ENCODE peak calls at places on chromosome 6, in five cellular contexts. E, V, C, T and Y are unnamed samples. For H3K4me1, the result is how much of the 10 kb centered on the place peaks cover.

GRCh38 chr6:119978274-119978889 is 628.8 kb upstream of the MAN1A1 start:
- DNase-seq in V (peak), C (peak), E (no peak), T (peak), Y (peak)

GRCh38 chr6:36245572-36246031 is 24.3 kb upstream of the PNPLA1 start:
- DNase-seq in E (no peak), C (peak), V (no peak), T (peak), Y (no peak)

GRCh38 chr6:36908758-36909157 is 23.0 kb downstream of the C6orf89 start:
- DNase-seq in C (no peak), E (no peak), T (no peak), V (no peak), Y (no peak)

GRCh38 chr6:168584251-168584650 is 143.3 kb downstream of the SMOC2 start:
- DNase-seq in C (no peak), V (no peak), E (no peak), T (no peak), Y (no peak)

GRCh38 chr6:112357801-112358200 is 10.7 kb downstream of the RFPL4B start:
- DNase-seq in E (no peak), V (peak), T (no peak), C (no peak), Y (peak)

GRCh38 chr6:131172237-131172636 is 37.0 kb downstream of the AKAP7 start:
- DNase-seq in V (peak), C (no peak), E (no peak), T (no peak), Y (peak)

GRCh38 chr6:43806041-43806757 is 36.2 kb downstream of the VEGFA start:
- DNase-seq in C (no peak), E (no peak), V (peak), T (no peak), Y (peak)

GRCh38 chr6:139905404-139906052 is 531.1 kb upstream of the CITED2 start:
- DNase-seq in E (no peak), T (no peak), V (no peak), C (no peak), Y (no peak)

GRCh38 chr6:51846531-51846930 is 240.9 kb downstream of the PKHD1 start:
- DNase-seq in C (no peak), V (no peak), E (no peak), T (peak), Y (no peak)

GRCh38 chr6:35757461-35758123 is 18.8 kb upstream of the CLPSL2 start:
- DNase-seq in T (no peak), E (peak), V (peak), C (peak), Y (peak)

GRCh38 chr6:130647221-130647620 is 180.0 kb upstream of the SMLR1 start:
- DNase-seq in T (no peak), V (no peak), C (no peak), E (no peak), Y (no peak)

GRCh38 chr6:132190097-132190814 is 211.0 kb downstream of the MOXD1 start:
- DNase-seq in C (no peak), T (no peak), E (peak), V (peak), Y (peak)

GRCh38 chr6:30041821-30042220 is 19.2 kb upstream of the POLR1H start:
- DNase-seq in C (no peak), V (no peak), T (no peak), E (no peak), Y (no peak)

GRCh38 chr6:141248056-141248799 is 884.5 kb upstream of the GJE1 start:
- DNase-seq in C (no peak), V (no peak), E (no peak), T (no peak), Y (no peak)

GRCh38 chr6:8436956-8437355 is 1.6 kb upstream of the SLC35B3 start:
- DNase-seq in V (no peak), C (no peak), E (no peak), T (no peak), Y (no peak)

GRCh38 chr6:131135244-131136020 is at the start of gene AKAP7:
- DNase-seq in C (peak), T (peak), V (peak), E (peak), Y (peak)

GRCh38 chr6:139977887-139978332 is 603.5 kb upstream of the CITED2 start:
- DNase-seq in E (no peak), V (peak), T (no peak), C (no peak), Y (peak)

GRCh38 chr6:165308926-165309731 is at the start of gene C6orf118:
- DNase-seq in T (peak), C (peak), E (no peak), V (peak), Y (peak)

GRCh38 chr6:3376888-3377535 is 79.8 kb downstream of the SLC22A23 start:
- DNase-seq in C (no peak), T (no peak), E (no peak), V (peak), Y (no peak)

GRCh38 chr6:136035378-136036070 is 184.0 kb downstream of the PDE7B start:
- DNase-seq in C (no peak), E (no peak), V (no peak), T (no peak), Y (peak)

GRCh38 chr6:90103056-90103793 is 193.4 kb downstream of the BACH2 start:
- DNase-seq in V (peak), C (no peak), E (no peak), T (no peak), Y (no peak)

GRCh38 chr6:104829183-104829958 is 30.3 kb downstream of the HACE1 start:
- DNase-seq in V (peak), T (no peak), C (no peak), E (no peak), Y (no peak)

GRCh38 chr6:44800171-44800671 is 412.7 kb downstream of the CDC5L start:
- DNase-seq in T (no peak), E (no peak), V (peak), C (peak), Y (peak)

GRCh38 chr6:11434565-11435326 is 102.8 kb upstream of the TMEM170B start:
- DNase-seq in C (no peak), E (no peak), V (peak), T (no peak), Y (peak)

GRCh38 chr6:75329703-75330102 is 45.1 kb upstream of the TMEM30A start:
- DNase-seq in T (no peak), C (no peak), V (no peak), E (no peak), Y (no peak)

GRCh38 chr6:16033214-16033613 is 95.7 kb upstream of the MYLIP start:
- DNase-seq in E (no peak), V (no peak), C (no peak), T (no peak), Y (no peak)

GRCh38 chr6:169782966-169783760 is 31.7 kb downstream of the ERMARD start:
- DNase-seq in T (no peak), E (no peak), C (no peak), V (no peak), Y (peak)

GRCh38 chr6:33592595-33593413 is 12.7 kb upstream of the BAK1 start:
- DNase-seq in E (no peak), T (no peak), V (no peak), C (peak), Y (no peak)

GRCh38 chr6:16278048-16278724 is 39.8 kb downstream of the GMPR start:
- DNase-seq in T (no peak), E (peak), V (peak), C (no peak), Y (no peak)

GRCh38 chr6:293185-294174 is 1.2 kb downstream of the DUSP22 start:
- DNase-seq in T (no peak), C (peak), E (no peak), V (peak), Y (peak)

GRCh38 chr6:107740496-107741190 is 83.5 kb downstream of the SCML4 start:
- DNase-seq in C (no peak), V (no peak), T (no peak), E (no peak), Y (peak)

GRCh38 chr6:37192669-37193068 is 22.7 kb downstream of the PIM1 start:
- DNase-seq in T (no peak), C (no peak), E (no peak), V (no peak), Y (no peak)

GRCh38 chr6:83592770-83593394 is 80.5 kb downstream of the PRSS35 start:
- DNase-seq in E (peak), V (peak), C (peak), T (peak), Y (peak)

GRCh38 chr6:169725270-169726048 is 1.2 kb upstream of the PHF10 start:
- DNase-seq in E (no peak), V (peak), C (peak), T (peak), Y (peak)

GRCh38 chr6:143698759-143699750 is 21.3 kb downstream of the PHACTR2 start:
- DNase-seq in V (no peak), E (no peak), T (no peak), C (peak), Y (no peak)
- TF ChIP-seq EZH2phosphoT487 in V (no peak), E (no peak), T (no peak), C (no peak), Y (no peak)

GRCh38 chr6:101851911-101852310 is 458.4 kb downstream of the GRIK2 start:
- DNase-seq in E (no peak), T (no peak), C (no peak), V (peak), Y (peak)

GRCh38 chr6:101853226-101853625 is 459.7 kb downstream of the GRIK2 start:
- DNase-seq in E (no peak), T (no peak), V (no peak), C (no peak), Y (no peak)

GRCh38 chr6:101845621-101846020 is 452.1 kb downstream of the GRIK2 start:
- DNase-seq in E (no peak), V (no peak), T (no peak), C (no peak), Y (no peak)

GRCh38 chr6:101845172-101845571 is 451.7 kb downstream of the GRIK2 start:
- DNase-seq in C (no peak), T (no peak), V (no peak), E (no peak), Y (no peak)

GRCh38 chr6:101847690-101848089 is 454.2 kb downstream of the GRIK2 start:
- DNase-seq in V (no peak), T (no peak), C (peak), E (no peak), Y (no peak)
- H2AFZ ChIP-seq in V (no peak), T (no peak), C (peak), E (no peak), Y (no peak)

DNA sequence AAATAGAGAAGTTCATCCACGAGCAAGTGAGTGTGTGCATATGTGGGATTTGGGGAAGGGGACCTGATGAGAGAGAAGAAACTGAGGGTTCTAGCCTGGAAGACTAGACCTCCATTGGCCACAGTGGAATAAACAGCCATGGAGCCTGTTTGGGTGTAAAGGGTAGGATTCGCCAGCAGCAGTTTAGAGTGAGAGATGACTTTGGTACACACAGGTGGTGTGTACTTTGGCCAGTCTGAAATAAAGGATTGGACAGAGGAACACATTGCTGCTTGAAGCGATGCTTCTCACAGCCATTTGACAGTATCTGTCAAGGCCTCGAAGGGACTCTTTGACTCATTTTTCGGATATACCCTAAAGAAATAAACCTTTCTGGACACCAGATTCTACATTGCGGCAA is 29.2 kb downstream of the PLEKHG1 start:
- DNase-seq in C (no peak), T (no peak), E (no peak), V (no peak), Y (no peak)
- H3K4me1 ChIP-seq in C (under half), T (under half), E (under half), V (under half), Y (under half)

DNA sequence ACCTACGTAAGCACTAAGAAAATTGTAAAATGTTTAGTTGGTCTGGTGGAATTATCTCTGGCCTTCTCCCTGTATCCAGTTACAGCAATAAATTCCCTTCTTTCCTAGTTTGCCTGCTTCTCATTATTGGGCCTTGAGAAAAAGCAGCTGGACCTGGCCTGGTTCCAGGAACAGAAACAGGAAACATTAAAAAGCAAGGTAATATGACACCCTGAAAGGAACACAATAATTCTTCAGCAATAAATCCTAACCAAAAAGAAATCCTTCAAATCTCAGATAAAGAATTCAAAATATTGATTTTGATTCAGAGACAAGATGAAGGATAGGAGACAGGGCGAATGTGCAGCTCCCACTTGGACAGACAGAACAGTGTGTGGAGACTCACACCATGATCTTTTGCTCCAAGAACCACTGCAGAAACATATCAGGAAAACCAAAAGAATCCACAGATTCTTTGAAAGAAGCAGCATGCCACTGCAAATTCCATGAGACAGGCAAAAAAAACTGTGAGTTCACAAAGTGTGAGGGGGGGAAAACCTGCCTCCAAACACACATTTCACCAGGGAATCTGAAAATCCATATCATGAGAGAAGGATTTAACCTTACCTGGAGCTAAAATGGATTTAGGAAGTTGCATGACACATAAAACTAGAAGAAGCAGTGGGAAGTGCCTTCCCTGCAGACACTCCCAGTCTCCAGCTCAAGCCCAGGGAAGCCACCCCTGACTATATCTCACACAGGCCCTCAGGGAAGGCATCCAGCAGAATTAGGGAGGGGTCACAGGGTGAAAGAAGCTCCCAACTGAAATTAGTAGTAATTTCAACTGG is 28.9 kb downstream of the TREM1 start:
- DNase-seq in C (no peak), T (no peak), V (peak), E (no peak), Y (no peak)
- TF ChIP-seq EZH2phosphoT487 in C (no peak), T (no peak), V (no peak), E (no peak), Y (no peak)

GRCh38 chr6:82045965-82046756 is 201.4 kb downstream of the IBTK start:
- DNase-seq in T (no peak), E (no peak), C (no peak), V (peak), Y (peak)

GRCh38 chr6:82040405-82041221 is 206.9 kb downstream of the IBTK start:
- DNase-seq in C (peak), V (peak), T (peak), E (peak), Y (peak)
- H2AFZ ChIP-seq in C (peak), V (peak), T (peak), E (peak), Y (peak)

DNA sequence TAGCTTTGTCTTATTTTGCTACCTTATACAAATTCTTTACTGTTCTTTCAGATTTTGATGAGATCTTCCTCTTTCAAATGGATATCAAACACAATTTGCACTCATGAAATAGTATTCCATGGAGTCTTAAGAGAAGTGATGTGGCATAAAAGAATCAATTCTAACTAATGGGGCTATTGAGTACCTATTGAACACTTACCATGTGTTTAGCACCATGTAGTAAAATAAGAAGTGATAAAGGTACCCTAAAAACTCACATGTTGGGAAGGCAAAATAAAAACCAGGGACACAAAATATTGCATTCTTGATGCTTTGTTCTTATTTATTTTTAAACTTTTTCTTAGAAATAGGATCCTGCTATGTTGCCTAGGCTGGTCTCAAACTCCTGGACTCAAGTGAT is 56.2 kb downstream of the KIF13A start:
- DNase-seq in C (no peak), T (no peak), E (no peak), V (no peak), Y (no peak)
- H3K4me1 ChIP-seq in C (under half), T (under half), E (under half), V (under half), Y (half or more)

GRCh38 chr6:116695398-116695797 is 14.4 kb downstream of the KPNA5 start:
- DNase-seq in C (no peak), V (no peak), E (no peak), T (no peak), Y (no peak)

GRCh38 chr6:116697475-116697874 is 16.5 kb downstream of the KPNA5 start:
- DNase-seq in V (no peak), C (no peak), E (no peak), T (no peak), Y (no peak)
- TF ChIP-seq EZH2phosphoT487 in V (no peak), C (no peak), E (no peak), T (no peak), Y (no peak)